ENCODE peak calls at places on chromosomes 11 and 22, in four cellular contexts. N is fibroblast of villous mesenchyme, E is AG09319, O is astrocyte of the cerebellum. M is an unnamed sample.

GRCh38 chr11:42544726-42545125 is 767.1 kb upstream of the API5 start:
- DNase-seq in N (no peak), E (no peak), O (no peak), M (no peak)

GRCh38 chr11:109236696-109237095 is 185.3 kb upstream of the C11orf87 start:
- DNase-seq in N (no peak), E (no peak), O (no peak), M (no peak)

GRCh38 chr11:128790200-128790599 is 76.9 kb downstream of the KCNJ1 start:
- DNase-seq in N (peak), E (no peak), O (peak), M (peak)

GRCh38 chr11:124798991-124799383 is 1.2 kb downstream of the MSANTD2 start:
- DNase-seq in N (peak), E (peak), O (peak), M (no peak)

GRCh38 chr11:46718155-46719019 is 626 bp upstream of the F2 start:
- DNase-seq in N (peak), E (no peak), O (no peak), M (no peak)

GRCh38 chr11:3154001-3154599 is 11.0 kb downstream of the OSBPL5 start:
- DNase-seq in N (no peak), E (no peak), O (no peak), M (no peak)

GRCh38 chr11:77580712-77581337 is 8.9 kb upstream of the AQP11 start:
- DNase-seq in N (peak), E (no peak), O (no peak), M (no peak)

GRCh38 chr22:30803679-30804078 is 109.0 kb downstream of the OSBP2 start:
- DNase-seq in N (no peak), E (no peak), O (no peak), M (peak)

GRCh38 chr11:27076121-27076589 is 35.5 kb downstream of the BBOX1 start:
- DNase-seq in N (peak), E (no peak), O (no peak), M (no peak)

GRCh38 chr11:12681462-12681861 is 7.2 kb downstream of the TEAD1 start:
- DNase-seq in N (no peak), E (no peak), O (no peak), M (no peak)

GRCh38 chr22:19876941-19877625 is 22.4 kb upstream of the GNB1L start:
- DNase-seq in N (no peak), E (no peak), O (no peak), M (no peak)

GRCh38 chr11:132310390-132311375 is 940.3 kb downstream of the NTM start:
- DNase-seq in N (no peak), E (no peak), O (no peak), M (no peak)

GRCh38 chr11:134753805-134754130 is 341.7 kb upstream of the B3GAT1 start:
- DNase-seq in N (no peak), E (no peak), O (no peak), M (no peak)

GRCh38 chr11:128938156-128938885 is 4.3 kb downstream of the TP53AIP1 start:
- DNase-seq in N (no peak), E (no peak), O (no peak), M (no peak)

GRCh38 chr11:78646564-78647185 is 72.0 kb upstream of the NARS2 start:
- DNase-seq in N (peak), E (no peak), O (peak), M (peak)

GRCh38 chr11:122633219-122633829 is 22.2 kb upstream of the UBASH3B start:
- DNase-seq in N (peak), E (no peak), O (peak), M (no peak)

GRCh38 chr22:49203863-49204598 is 623.6 kb downstream of the BRD1 start:
- DNase-seq in N (no peak), E (no peak), O (no peak), M (no peak)

GRCh38 chr22:47918276-47918928 is 1156.0 kb downstream of the TBC1D22A start:
- DNase-seq in N (no peak), E (no peak), O (no peak), M (no peak)

GRCh38 chr11:130916910-130917309 is 631 bp upstream of the SNX19 start:
- DNase-seq in N (no peak), E (no peak), O (no peak), M (no peak)

GRCh38 chr11:111838054-111838453 is 33.3 kb downstream of the ALG9 start:
- DNase-seq in N (no peak), E (no peak), O (no peak), M (no peak)

GRCh38 chr11:66264893-66265292 is 3.5 kb upstream of the RAB1B start:
- DNase-seq in N (no peak), E (no peak), O (no peak), M (no peak)

GRCh38 chr11:123122341-123122740 is 60.4 kb upstream of the HSPA8 start:
- DNase-seq in N (peak), E (no peak), O (no peak), M (no peak)

GRCh38 chr11:88538088-88538487 is 200.6 kb upstream of the CTSC start:
- DNase-seq in N (peak), E (no peak), O (no peak), M (no peak)

GRCh38 chr11:126282742-126283591 is at the start of gene TIRAP:
- DNase-seq in N (peak), E (no peak), O (no peak), M (no peak)

GRCh38 chr11:126968915-126969314 is 31.7 kb downstream of the KIRREL3 start:
- DNase-seq in N (no peak), E (no peak), O (no peak), M (no peak)

GRCh38 chr11:13699870-13700269 is 31.4 kb downstream of the FAR1 start:
- DNase-seq in N (no peak), E (no peak), O (no peak), M (no peak)

GRCh38 chr22:40046126-40046525 is 51.4 kb downstream of the FAM83F start:
- DNase-seq in N (no peak), E (no peak), O (no peak), M (no peak)

GRCh38 chr11:20599424-20600346 is at the start of gene SLC6A5:
- DNase-seq in N (peak), E (no peak), O (peak), M (no peak)

GRCh38 chr22:33332538-33332937 is 274.4 kb upstream of the SYN3 start:
- DNase-seq in N (no peak), E (no peak), O (no peak), M (no peak)

GRCh38 chr11:10304495-10305261 is at the start of gene ADM:
- DNase-seq in N (peak), E (peak), O (peak), M (no peak)

GRCh38 chr22:33210129-33210784 is 152.1 kb upstream of the SYN3 start:
- DNase-seq in N (peak), E (no peak), O (no peak), M (no peak)

DNA sequence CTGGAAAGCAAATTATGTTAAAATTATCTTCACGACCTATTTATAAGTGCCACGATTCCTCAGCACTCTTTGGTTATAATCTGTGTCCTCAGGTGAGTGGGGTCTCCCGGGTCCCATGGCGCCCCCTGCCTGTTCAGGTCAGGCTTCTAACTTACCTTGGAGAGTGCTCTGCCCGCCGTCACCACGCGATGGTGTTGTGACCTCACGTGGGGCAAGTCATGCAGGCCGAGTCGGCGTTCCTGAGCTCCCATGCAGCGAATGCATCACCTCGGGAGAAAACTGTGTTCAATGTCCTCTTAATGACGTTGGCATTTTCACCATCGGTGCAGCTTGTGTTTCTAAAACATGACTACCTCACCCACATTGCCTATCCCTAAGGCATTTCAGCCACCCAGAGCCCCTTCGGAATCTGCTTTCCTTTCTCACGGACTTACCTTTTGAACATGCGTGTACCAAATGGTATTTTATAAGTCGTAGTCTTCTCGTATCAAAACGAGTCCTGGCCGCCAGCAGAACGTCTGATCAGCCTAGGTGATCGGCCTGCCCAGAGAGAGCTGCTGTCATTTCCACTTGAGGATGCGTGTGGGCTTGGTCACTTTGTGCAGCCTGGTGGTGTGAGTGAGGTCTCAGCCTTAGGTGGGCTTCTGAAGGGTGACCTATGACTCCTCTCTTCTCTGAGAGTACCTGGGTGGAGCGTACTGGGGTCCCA is 64.8 kb downstream of the TBC1D22A start:
- DNase-seq in N (no peak), E (no peak), O (no peak), M (no peak)
- TF ChIP-seq CTCF in N (no peak), E (no peak), O (no peak), M (peak)

GRCh38 chr11:101617735-101618332 is 34.0 kb upstream of the TRPC6 start:
- DNase-seq in N (no peak), E (no peak), O (no peak), M (peak)

GRCh38 chr11:101618691-101619090 is 34.9 kb upstream of the TRPC6 start:
- DNase-seq in N (peak), E (peak), O (peak), M (peak)

DNA sequence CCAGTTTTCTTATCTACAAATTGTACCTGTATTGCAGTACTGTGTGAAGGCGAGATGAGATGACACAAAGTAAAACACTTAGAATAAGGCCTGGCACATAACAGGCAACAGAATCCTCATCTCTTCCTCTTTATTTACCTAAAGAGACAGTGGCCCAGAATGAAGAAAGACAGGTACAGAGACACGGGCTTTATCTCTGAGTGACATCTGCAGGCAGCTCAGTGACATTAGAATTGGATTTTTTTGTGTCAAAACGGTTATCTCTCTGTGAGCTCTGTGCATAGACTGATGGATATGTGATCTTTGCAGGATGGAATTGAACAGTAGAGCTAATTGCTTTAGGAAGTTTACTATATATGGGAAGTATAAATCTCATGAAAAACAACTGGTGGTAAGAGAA is 36.2 kb upstream of the TRPC6 start:
- DNase-seq in N (no peak), E (no peak), O (no peak), M (no peak)
- TF ChIP-seq CTCF in N (no peak), E (no peak), O (no peak), M (no peak)

GRCh38 chr22:29195118-29195963 is 10.4 kb upstream of the EMID1 start:
- DNase-seq in N (no peak), E (no peak), O (no peak), M (no peak)
- TF ChIP-seq CTCF in N (no peak), E (no peak), O (no peak), M (no peak)

GRCh38 chr11:117238221-117238620 is 5.8 kb downstream of the RNF214 start:
- DNase-seq in N (no peak), E (no peak), O (no peak), M (no peak)

DNA sequence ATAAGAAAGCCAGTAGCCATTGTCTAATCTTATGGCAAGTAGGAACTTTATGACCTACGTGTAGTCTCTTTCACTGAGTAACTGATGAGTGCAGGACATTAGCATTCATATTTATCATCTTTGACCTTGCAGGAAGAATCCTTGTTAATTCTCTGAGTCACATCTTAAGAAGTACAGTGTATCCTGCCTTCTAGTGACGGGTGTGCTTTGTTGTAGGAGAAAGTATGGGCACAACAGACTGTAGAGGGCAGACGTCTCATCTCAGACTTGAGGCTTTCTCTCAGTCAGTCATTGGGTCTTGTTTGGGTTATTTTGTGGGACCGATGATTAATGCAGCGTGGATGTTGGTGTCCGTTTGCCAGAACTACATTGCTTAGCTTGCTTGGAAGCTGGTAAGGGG is 6.8 kb downstream of the RNF214 start:
- DNase-seq in N (peak), E (peak), O (peak), M (peak)
- TF ChIP-seq CTCF in N (peak), E (peak), O (peak), M (peak)